ENCODE peak calls at places on chromosomes 3 and 15, in four cellular contexts. L, N, J and D are unnamed samples.

GRCh38 chr3:196563721-196564225 is 4.6 kb downstream of the WDR53 start:
- DNase-seq in L (no peak), N (peak; percentile 81), J (no peak), D (no peak)

GRCh38 chr15:74793135-74794028 is 11.5 kb downstream of the CSK start:
- DNase-seq in L (no peak), N (peak; percentile 39), J (no peak), D (peak; percentile 70)

GRCh38 chr3:153245661-153246060 is 83.6 kb downstream of the RAP2B start:
- DNase-seq in L (no peak), N (no peak), J (no peak), D (no peak)

GRCh38 chr3:69441028-69441427 is 55.1 kb upstream of the FRMD4B start:
- DNase-seq in L (no peak), N (no peak), J (no peak), D (no peak)

GRCh38 chr3:169354774-169355501 is 308.6 kb downstream of the MECOM start:
- DNase-seq in L (no peak), N (no peak), J (no peak), D (no peak)

GRCh38 chr3:17356581-17356980 is 385.9 kb downstream of the TBC1D5 start:
- DNase-seq in L (no peak), N (no peak), J (no peak), D (no peak)

GRCh38 chr3:62142280-62142679 is 231.1 kb downstream of the FEZF2 start:
- DNase-seq in L (no peak), N (peak; percentile 15), J (no peak), D (no peak)

GRCh38 chr3:107956991-107957467 is 133.8 kb downstream of the CD47 start:
- DNase-seq in L (no peak), N (no peak), J (peak; percentile 93), D (no peak)

GRCh38 chr15:77822631-77823230 is 190.0 kb upstream of the LINGO1 start:
- DNase-seq in L (no peak), N (no peak), J (no peak), D (no peak)

GRCh38 chr3:150391200-150391599 is 16.9 kb upstream of the TSC22D2 start:
- DNase-seq in L (no peak), N (peak; percentile 63), J (no peak), D (no peak)

GRCh38 chr15:61671736-61672135 is 388.5 kb downstream of the VPS13C start:
- DNase-seq in L (no peak), N (no peak), J (peak; percentile 62), D (no peak)